ENCODE peak calls at places on chromosome 9, in five cellular contexts. One of them, this sample, is unnamed.

GRCh38 chr9:86337469-86338107 is 16.6 kb downstream of the TUT7 start:
- DNase-seq in ovary: no peak
- DNase-seq in activated effector memory CD4-positive, alpha-beta T cell treated with Interleukin-2 at 50 U/mL for 16 hours: no peak
- DNase-seq in omental fat pad: no peak
- DNase-seq in mesenteric fat pad: no peak
- DNase-seq in this sample: no peak

GRCh38 chr9:133238851-133239532 is 29.9 kb upstream of the OBP2B start:
- DNase-seq in ovary: peak; percentile 84
- DNase-seq in activated effector memory CD4-positive, alpha-beta T cell treated with Interleukin-2 at 50 U/mL for 16 hours: peak; percentile 31
- DNase-seq in omental fat pad: peak; percentile 53
- DNase-seq in mesenteric fat pad: peak; percentile 90
- DNase-seq in this sample: no peak

GRCh38 chr9:87338075-87338989 is 159.3 kb upstream of the DAPK1 start:
- DNase-seq in ovary: no peak
- DNase-seq in activated effector memory CD4-positive, alpha-beta T cell treated with Interleukin-2 at 50 U/mL for 16 hours: no peak
- DNase-seq in omental fat pad: no peak
- DNase-seq in mesenteric fat pad: no peak
- DNase-seq in this sample: no peak

GRCh38 chr9:4515958-4516375 is 25.7 kb downstream of the SLC1A1 start:
- DNase-seq in ovary: no peak
- DNase-seq in activated effector memory CD4-positive, alpha-beta T cell treated with Interleukin-2 at 50 U/mL for 16 hours: no peak
- DNase-seq in omental fat pad: no peak
- DNase-seq in mesenteric fat pad: no peak
- DNase-seq in this sample: no peak

GRCh38 chr9:123424552-123425225 is 68.7 kb downstream of the CRB2 start:
- DNase-seq in ovary: no peak
- DNase-seq in activated effector memory CD4-positive, alpha-beta T cell treated with Interleukin-2 at 50 U/mL for 16 hours: no peak
- DNase-seq in omental fat pad: no peak
- DNase-seq in mesenteric fat pad: peak; percentile 64
- DNase-seq in this sample: no peak

GRCh38 chr9:8895498-8896224 is 1096.1 kb upstream of the DMAC1 start:
- DNase-seq in ovary: no peak
- DNase-seq in activated effector memory CD4-positive, alpha-beta T cell treated with Interleukin-2 at 50 U/mL for 16 hours: no peak
- DNase-seq in omental fat pad: no peak
- DNase-seq in mesenteric fat pad: no peak
- DNase-seq in this sample: no peak

GRCh38 chr9:21579209-21579608 is 97.1 kb upstream of the IFNE start:
- DNase-seq in ovary: no peak
- DNase-seq in activated effector memory CD4-positive, alpha-beta T cell treated with Interleukin-2 at 50 U/mL for 16 hours: no peak
- DNase-seq in omental fat pad: no peak
- DNase-seq in mesenteric fat pad: no peak
- DNase-seq in this sample: no peak

GRCh38 chr9:38035873-38036272 is 33.2 kb downstream of the SHB start:
- DNase-seq in ovary: no peak
- DNase-seq in activated effector memory CD4-positive, alpha-beta T cell treated with Interleukin-2 at 50 U/mL for 16 hours: no peak
- DNase-seq in omental fat pad: no peak
- DNase-seq in mesenteric fat pad: no peak
- DNase-seq in this sample: peak; percentile 64

GRCh38 chr9:112048924-112049785 is 125.9 kb downstream of the SUSD1 start:
- DNase-seq in ovary: no peak
- DNase-seq in activated effector memory CD4-positive, alpha-beta T cell treated with Interleukin-2 at 50 U/mL for 16 hours: no peak
- DNase-seq in omental fat pad: no peak
- DNase-seq in mesenteric fat pad: no peak
- DNase-seq in this sample: no peak

GRCh38 chr9:109779711-109780452 is at the start of gene PALM2AKAP2:
- DNase-seq in ovary: peak; percentile 60
- DNase-seq in activated effector memory CD4-positive, alpha-beta T cell treated with Interleukin-2 at 50 U/mL for 16 hours: no peak
- DNase-seq in omental fat pad: no peak
- DNase-seq in mesenteric fat pad: no peak
- DNase-seq in this sample: peak; percentile 36

GRCh38 chr9:81791076-81791475 is 101.7 kb upstream of the TLE1 start:
- DNase-seq in ovary: no peak
- DNase-seq in activated effector memory CD4-positive, alpha-beta T cell treated with Interleukin-2 at 50 U/mL for 16 hours: no peak
- DNase-seq in omental fat pad: no peak
- DNase-seq in mesenteric fat pad: no peak
- DNase-seq in this sample: no peak

GRCh38 chr9:19493174-19493811 is 84.5 kb downstream of the ACER2 start:
- DNase-seq in ovary: peak; percentile 46
- DNase-seq in activated effector memory CD4-positive, alpha-beta T cell treated with Interleukin-2 at 50 U/mL for 16 hours: peak; percentile 19
- DNase-seq in omental fat pad: no peak
- DNase-seq in mesenteric fat pad: no peak
- DNase-seq in this sample: peak; percentile 5

GRCh38 chr9:33785914-33786313 is 9.4 kb upstream of the PRSS3 start:
- DNase-seq in ovary: no peak
- DNase-seq in activated effector memory CD4-positive, alpha-beta T cell treated with Interleukin-2 at 50 U/mL for 16 hours: no peak
- DNase-seq in omental fat pad: no peak
- DNase-seq in mesenteric fat pad: no peak
- DNase-seq in this sample: no peak

GRCh38 chr9:136093995-136094881 is 851 bp downstream of the NACC2 start:
- DNase-seq in ovary: peak; percentile 82
- DNase-seq in activated effector memory CD4-positive, alpha-beta T cell treated with Interleukin-2 at 50 U/mL for 16 hours: peak; percentile 36
- DNase-seq in omental fat pad: peak; percentile 58
- DNase-seq in mesenteric fat pad: no peak
- DNase-seq in this sample: no peak

GRCh38 chr9:82334286-82334685 is 345.7 kb downstream of the SPATA31D1 start:
- DNase-seq in ovary: no peak
- DNase-seq in activated effector memory CD4-positive, alpha-beta T cell treated with Interleukin-2 at 50 U/mL for 16 hours: no peak
- DNase-seq in omental fat pad: no peak
- DNase-seq in mesenteric fat pad: no peak
- DNase-seq in this sample: no peak